ENCODE peak calls at places on chromosomes 12 and 14, in five cellular contexts. Z is Karpas-422, A is NCI-H2081, S is H54, U is K562. Y is an unnamed sample.

GRCh38 chr12:10211975-10212622 is 578 bp upstream of the GABARAPL1 start:
- DNase-seq in A (peak), U (peak), S (peak), Z (peak), Y (peak)

GRCh38 chr12:76863005-76863670 is 15.7 kb downstream of the CSRP2 start:
- DNase-seq in A (no peak), Z (no peak), U (no peak), S (no peak), Y (no peak)

GRCh38 chr14:101087614-101088394 is 184.3 kb upstream of the RTL1 start:
- DNase-seq in A (no peak), Z (no peak), U (no peak), S (no peak), Y (no peak)

GRCh38 chr12:108175310-108175709 is 46.2 kb downstream of the WSCD2 start:
- DNase-seq in A (no peak), Z (no peak), S (no peak), U (no peak), Y (no peak)

GRCh38 chr12:42144174-42144423 is 575 bp downstream of the GXYLT1 start:
- DNase-seq in A (no peak), U (peak), S (no peak), Z (no peak), Y (peak)

GRCh38 chr14:68520637-68521556 is 272.0 kb downstream of the ZFP36L1 start:
- DNase-seq in Z (no peak), A (no peak), S (no peak), U (no peak), Y (peak)

GRCh38 chr14:90060312-90060964 is 1.4 kb upstream of the KCNK13 start:
- DNase-seq in Z (peak), S (no peak), U (peak), A (peak), Y (peak)

GRCh38 chr12:91629440-91629839 is 446.8 kb upstream of the DCN start:
- DNase-seq in Z (no peak), A (no peak), U (no peak), S (no peak), Y (no peak)

GRCh38 chr12:68445836-68446235 is 113.7 kb upstream of the MDM1 start:
- DNase-seq in S (no peak), A (no peak), Z (no peak), U (no peak), Y (no peak)

Y was measured in HuH-7.5.